ENCODE peak calls at places on chromosomes 7 and 10, in nine cellular contexts. H, N, Y, F, O, E, D, W and B are unnamed samples.

GRCh38 chr7:24980695-24981543 is 941 bp upstream of the OSBPL3 start:
- DNase-seq in H (peak; percentile 12), D (peak; percentile 56), N (no peak), Y (peak; percentile 55), E (no peak), W (no peak), O (peak; percentile 57), F (no peak), B (no peak)

GRCh38 chr7:80347173-80347572 is 164.7 kb downstream of the GNAT3 start:
- DNase-seq in H (no peak), E (no peak), O (no peak), W (peak; percentile 7), N (no peak), F (no peak), D (peak; percentile 41), Y (no peak), B (no peak)

GRCh38 chr10:12469345-12469744 is 120.0 kb downstream of the CAMK1D start:
- DNase-seq in D (no peak), F (no peak), N (peak; percentile 20), W (no peak), Y (no peak), H (no peak), E (no peak), O (peak; percentile 55), B (no peak)

GRCh38 chr10:97880109-97880508 is 30.5 kb downstream of the GOLGA7B start:
- DNase-seq in N (no peak), Y (no peak), F (no peak), E (no peak), D (no peak), W (no peak), H (no peak), O (no peak), B (no peak)

GRCh38 chr10:16520900-16521299 is 779 bp downstream of the C1QL3 start:
- DNase-seq in O (peak; percentile 87), E (no peak), D (peak; percentile 9), Y (peak; percentile 22), H (no peak), N (peak; percentile 6), W (peak; percentile 66), F (peak; percentile 62), B (no peak)

GRCh38 chr7:3301831-3302618 is 973 bp downstream of the SDK1 start:
- DNase-seq in H (no peak), D (peak; percentile 23), F (peak; percentile 43), Y (peak; percentile 25), O (peak; percentile 90), N (peak; percentile 59), W (peak; percentile 57), E (no peak), B (no peak)

GRCh38 chr10:73459683-73460314 is 26.4 kb upstream of the MSS51 start:
- DNase-seq in N (no peak), Y (no peak), H (no peak), E (no peak), F (no peak), D (peak; percentile 11), O (no peak), W (no peak), B (no peak)

GRCh38 chr10:116113721-116114501 is 159.1 kb downstream of the GFRA1 start:
- DNase-seq in O (no peak), N (no peak), Y (peak; percentile 96), D (no peak), W (no peak), H (no peak), F (no peak), E (peak; percentile 9), B (no peak)

GRCh38 chr7:120273476-120273975 is 551 bp downstream of the KCND2 start:
- DNase-seq in O (peak; percentile 90), W (peak; percentile 81), N (peak; percentile 7), D (peak; percentile 44), E (no peak), F (peak; percentile 61), Y (peak; percentile 0), H (no peak), B (no peak)

GRCh38 chr10:92574545-92575377 is 868 bp upstream of the IDE start:
- DNase-seq in N (peak; percentile 18), W (no peak), F (no peak), E (peak; percentile 32), D (peak; percentile 65), Y (peak; percentile 69), H (no peak), O (peak; percentile 52), B (peak; percentile 33)

GRCh38 chr10:126245501-126245900 is 142.8 kb downstream of the ADAM12 start:
- DNase-seq in H (no peak), W (no peak), F (no peak), Y (no peak), N (no peak), D (no peak), E (no peak), O (no peak), B (no peak)

GRCh38 chr7:40777913-40778312 is 643.1 kb downstream of the SUGCT start:
- DNase-seq in Y (no peak), O (no peak), D (no peak), H (no peak), E (no peak), W (no peak), N (no peak), F (no peak), B (no peak)

GRCh38 chr10:12369982-12370381 is 20.6 kb downstream of the CAMK1D start:
- DNase-seq in W (no peak), H (no peak), D (no peak), N (no peak), F (no peak), O (no peak), Y (no peak), E (no peak), B (no peak)

GRCh38 chr10:45151467-45152214 is 150.9 kb downstream of the ZNF22 start:
- DNase-seq in Y (no peak), W (no peak), O (no peak), N (no peak), D (no peak), H (no peak), F (no peak), E (no peak), B (no peak)

GRCh38 chr7:20191044-20191867 is 25.9 kb downstream of the MACC1 start:
- DNase-seq in W (no peak), H (no peak), Y (no peak), N (no peak), D (no peak), E (no peak), O (peak; percentile 94), F (no peak), B (no peak)

GRCh38 chr10:128540806-128541739 is 414.9 kb upstream of the MKI67 start:
- DNase-seq in W (peak; percentile 88), H (no peak), E (no peak), N (peak; percentile 62), F (no peak), O (no peak), Y (no peak), D (no peak), B (no peak)